ENCODE peak calls at places on chromosomes 16 and 17, in five cellular contexts. One of them, this sample, is unnamed.

GRCh38 chr16:89700649-89701424 is 668 bp downstream of the SPATA2L start:
- DNase-seq in PC-3: peak
- DNase-seq in suprapubic skin: peak
- DNase-seq in CD8-positive, alpha-beta T cell: peak
- DNase-seq in body of pancreas: peak
- DNase-seq in this sample: no peak

GRCh38 chr16:75491876-75492275 is 3.4 kb downstream of the CHST6 start:
- DNase-seq in body of pancreas: no peak
- DNase-seq in suprapubic skin: no peak
- DNase-seq in CD8-positive, alpha-beta T cell: no peak
- DNase-seq in PC-3: peak
- DNase-seq in this sample: no peak

GRCh38 chr17:79248843-79249242 is 174.2 kb downstream of the ENGASE start:
- DNase-seq in PC-3: no peak
- DNase-seq in CD8-positive, alpha-beta T cell: no peak
- DNase-seq in body of pancreas: no peak
- DNase-seq in suprapubic skin: no peak
- DNase-seq in this sample: no peak

GRCh38 chr16:88560722-88561484 is 9.3 kb upstream of the ZC3H18 start:
- DNase-seq in body of pancreas: no peak
- DNase-seq in CD8-positive, alpha-beta T cell: no peak
- DNase-seq in suprapubic skin: no peak
- DNase-seq in PC-3: peak
- DNase-seq in this sample: no peak

GRCh38 chr16:3992297-3993051 is 112.0 kb upstream of the CREBBP start:
- DNase-seq in CD8-positive, alpha-beta T cell: no peak
- DNase-seq in PC-3: no peak
- DNase-seq in suprapubic skin: no peak
- DNase-seq in body of pancreas: no peak
- DNase-seq in this sample: no peak

GRCh38 chr17:17379197-17379991 is 76.2 kb downstream of the NT5M start:
- DNase-seq in PC-3: no peak
- DNase-seq in CD8-positive, alpha-beta T cell: no peak
- DNase-seq in suprapubic skin: no peak
- DNase-seq in body of pancreas: peak
- DNase-seq in this sample: no peak

GRCh38 chr16:24257965-24258364 is 1.8 kb downstream of the CACNG3 start:
- DNase-seq in suprapubic skin: no peak
- DNase-seq in PC-3: no peak
- DNase-seq in body of pancreas: no peak
- DNase-seq in CD8-positive, alpha-beta T cell: no peak
- DNase-seq in this sample: no peak

GRCh38 chr17:17510456-17511292 is 14.5 kb upstream of the RASD1 start:
- DNase-seq in PC-3: peak
- DNase-seq in CD8-positive, alpha-beta T cell: no peak
- DNase-seq in body of pancreas: no peak
- DNase-seq in suprapubic skin: no peak
- DNase-seq in this sample: no peak

GRCh38 chr17:1120596-1121441 is 59.0 kb downstream of the ABR start:
- DNase-seq in body of pancreas: no peak
- DNase-seq in PC-3: no peak
- DNase-seq in CD8-positive, alpha-beta T cell: no peak
- DNase-seq in suprapubic skin: no peak
- DNase-seq in this sample: no peak

GRCh38 chr16:35637683-35638082 is 2178.3 kb downstream of the TP53TG3F start:
- DNase-seq in PC-3: no peak
- DNase-seq in suprapubic skin: no peak
- DNase-seq in body of pancreas: no peak
- DNase-seq in CD8-positive, alpha-beta T cell: no peak
- DNase-seq in this sample: no peak

GRCh38 chr17:19247423-19247822 is 10.3 kb downstream of the EPN2 start:
- DNase-seq in PC-3: no peak
- DNase-seq in body of pancreas: no peak
- DNase-seq in CD8-positive, alpha-beta T cell: no peak
- DNase-seq in suprapubic skin: no peak
- DNase-seq in this sample: no peak

GRCh38 chr16:84913315-84913714 is 93.5 kb downstream of the CRISPLD2 start:
- DNase-seq in PC-3: no peak
- DNase-seq in body of pancreas: peak
- DNase-seq in CD8-positive, alpha-beta T cell: no peak
- DNase-seq in suprapubic skin: no peak
- DNase-seq in this sample: no peak

GRCh38 chr17:74605361-74605760 is 13.3 kb upstream of the CD300LD start:
- DNase-seq in body of pancreas: peak
- DNase-seq in suprapubic skin: no peak
- DNase-seq in PC-3: peak
- DNase-seq in CD8-positive, alpha-beta T cell: no peak
- DNase-seq in this sample: no peak

GRCh38 chr17:8496081-8496480 is 60.4 kb downstream of the NDEL1 start:
- DNase-seq in PC-3: no peak
- DNase-seq in CD8-positive, alpha-beta T cell: no peak
- DNase-seq in suprapubic skin: no peak
- DNase-seq in body of pancreas: no peak
- DNase-seq in this sample: no peak

GRCh38 chr16:67884684-67885083 is at the start of gene NRN1L:
- DNase-seq in PC-3: peak
- DNase-seq in suprapubic skin: peak
- DNase-seq in body of pancreas: peak
- DNase-seq in CD8-positive, alpha-beta T cell: no peak
- DNase-seq in this sample: peak

GRCh38 chr17:44804301-44805061 is 25.6 kb downstream of the GJC1 start:
- DNase-seq in PC-3: no peak
- DNase-seq in suprapubic skin: no peak
- DNase-seq in body of pancreas: no peak
- DNase-seq in CD8-positive, alpha-beta T cell: no peak
- DNase-seq in this sample: no peak

GRCh38 chr17:79836952-79837887 is 2.0 kb downstream of the CBX4 start:
- DNase-seq in PC-3: peak
- DNase-seq in CD8-positive, alpha-beta T cell: peak
- DNase-seq in suprapubic skin: no peak
- DNase-seq in body of pancreas: peak
- DNase-seq in this sample: no peak

GRCh38 chr17:41919165-41919817 is 540 bp upstream of the ACLY start:
- DNase-seq in PC-3: peak
- DNase-seq in CD8-positive, alpha-beta T cell: no peak
- DNase-seq in suprapubic skin: peak
- DNase-seq in body of pancreas: no peak
- DNase-seq in this sample: no peak

GRCh38 chr17:19703776-19704371 is 12.5 kb downstream of the SLC47A2 start:
- DNase-seq in suprapubic skin: no peak
- DNase-seq in PC-3: no peak
- DNase-seq in CD8-positive, alpha-beta T cell: no peak
- DNase-seq in body of pancreas: peak
- DNase-seq in this sample: no peak

GRCh38 chr17:74152591-74153455 is 50.7 kb upstream of the RPL38 start:
- DNase-seq in suprapubic skin: peak
- DNase-seq in CD8-positive, alpha-beta T cell: no peak
- DNase-seq in body of pancreas: no peak
- DNase-seq in PC-3: no peak
- DNase-seq in this sample: no peak

GRCh38 chr17:42577140-42577531 is 393 bp downstream of the PSMC3IP start:
- DNase-seq in CD8-positive, alpha-beta T cell: no peak
- DNase-seq in PC-3: peak
- DNase-seq in body of pancreas: no peak
- DNase-seq in suprapubic skin: no peak
- DNase-seq in this sample: no peak

GRCh38 chr16:87560428-87561199 is 41.7 kb upstream of the JPH3 start:
- DNase-seq in body of pancreas: no peak
- DNase-seq in CD8-positive, alpha-beta T cell: no peak
- DNase-seq in PC-3: peak
- DNase-seq in suprapubic skin: peak
- DNase-seq in this sample: no peak

GRCh38 chr16:4214215-4214621 is 27.7 kb downstream of the SRL start:
- DNase-seq in suprapubic skin: no peak
- DNase-seq in CD8-positive, alpha-beta T cell: no peak
- DNase-seq in PC-3: peak
- DNase-seq in body of pancreas: no peak
- DNase-seq in this sample: no peak

GRCh38 chr16:67676939-67677338 is 10.3 kb downstream of the C16orf86 start:
- DNase-seq in body of pancreas: no peak
- DNase-seq in CD8-positive, alpha-beta T cell: no peak
- DNase-seq in suprapubic skin: no peak
- DNase-seq in PC-3: no peak
- DNase-seq in this sample: no peak

DNA sequence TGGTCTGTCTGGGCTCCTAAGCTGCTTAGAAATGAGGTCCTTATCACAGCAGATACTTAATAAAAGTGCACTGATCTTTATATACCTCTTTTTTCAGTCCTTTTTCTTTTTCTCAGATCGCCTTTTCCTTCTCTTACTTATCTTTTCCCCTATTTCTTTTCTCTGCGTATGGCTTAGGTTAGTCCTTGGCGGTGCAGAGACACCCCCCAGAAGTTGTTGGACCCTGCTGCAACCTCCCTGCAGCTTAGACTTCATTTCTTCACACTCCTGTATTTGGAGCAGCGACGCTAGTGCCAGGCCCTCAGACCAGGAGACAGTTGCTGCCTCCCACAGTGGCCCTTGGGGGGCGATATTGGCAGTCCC is 67.6 kb downstream of the CENPV start:
- DNase-seq in CD8-positive, alpha-beta T cell: no peak
- DNase-seq in suprapubic skin: no peak
- DNase-seq in PC-3: no peak
- DNase-seq in body of pancreas: no peak
- DNase-seq in this sample: no peak
- TF ChIP-seq CTCF in CD8-positive, alpha-beta T cell: peak
- TF ChIP-seq CTCF in suprapubic skin: no peak
- TF ChIP-seq CTCF in PC-3: peak
- TF ChIP-seq CTCF in body of pancreas: no peak
- TF ChIP-seq CTCF in this sample: peak

GRCh38 chr16:81850197-81850944 is 71.3 kb downstream of the PLCG2 start:
- DNase-seq in suprapubic skin: no peak
- DNase-seq in PC-3: no peak
- DNase-seq in body of pancreas: no peak
- DNase-seq in CD8-positive, alpha-beta T cell: no peak
- DNase-seq in this sample: no peak

GRCh38 chr16:81860867-81861266 is 81.8 kb downstream of the PLCG2 start:
- DNase-seq in body of pancreas: no peak
- DNase-seq in CD8-positive, alpha-beta T cell: no peak
- DNase-seq in suprapubic skin: no peak
- DNase-seq in PC-3: no peak
- DNase-seq in this sample: no peak

GRCh38 chr16:81852347-81852746 is 73.3 kb downstream of the PLCG2 start:
- DNase-seq in CD8-positive, alpha-beta T cell: no peak
- DNase-seq in body of pancreas: no peak
- DNase-seq in PC-3: peak
- DNase-seq in suprapubic skin: no peak
- DNase-seq in this sample: no peak

GRCh38 chr16:81860310-81860709 is 81.2 kb downstream of the PLCG2 start:
- DNase-seq in PC-3: no peak
- DNase-seq in body of pancreas: no peak
- DNase-seq in CD8-positive, alpha-beta T cell: no peak
- DNase-seq in suprapubic skin: no peak
- DNase-seq in this sample: no peak

DNA sequence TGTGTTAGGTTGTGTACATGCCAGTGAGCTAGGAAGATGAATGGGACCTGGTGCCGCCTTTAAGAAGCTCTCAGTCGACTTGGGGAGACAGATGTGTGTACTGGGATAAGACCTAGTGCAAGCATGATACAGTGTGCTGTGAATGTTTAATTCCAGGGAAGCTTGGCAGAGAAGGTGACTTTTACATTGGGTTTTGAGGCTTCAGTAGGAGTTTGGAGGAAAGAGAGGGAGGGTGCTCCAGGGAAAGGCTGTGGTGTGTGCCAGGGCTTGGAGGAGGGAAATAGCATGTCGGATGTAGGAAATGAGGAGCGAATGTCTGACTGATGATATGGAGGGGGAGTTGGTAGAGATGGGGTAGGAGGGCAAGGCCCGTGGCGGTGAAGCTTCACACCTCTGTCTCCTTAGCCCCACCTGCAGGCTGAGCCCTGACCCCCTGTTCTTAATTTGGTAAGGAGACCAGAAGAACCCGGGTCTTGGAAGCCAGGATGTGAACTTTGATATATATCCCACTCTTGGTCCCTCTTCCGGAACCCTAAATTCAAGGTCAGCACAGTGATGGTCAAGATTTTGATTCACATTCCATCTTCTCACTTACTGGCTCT is 76.6 kb downstream of the PLCG2 start:
- DNase-seq in body of pancreas: no peak
- DNase-seq in CD8-positive, alpha-beta T cell: no peak
- DNase-seq in suprapubic skin: no peak
- DNase-seq in PC-3: no peak
- DNase-seq in this sample: no peak
- TF ChIP-seq CTCF in body of pancreas: no peak
- TF ChIP-seq CTCF in CD8-positive, alpha-beta T cell: no peak
- TF ChIP-seq CTCF in suprapubic skin: no peak
- TF ChIP-seq CTCF in PC-3: no peak
- TF ChIP-seq CTCF in this sample: no peak

DNA sequence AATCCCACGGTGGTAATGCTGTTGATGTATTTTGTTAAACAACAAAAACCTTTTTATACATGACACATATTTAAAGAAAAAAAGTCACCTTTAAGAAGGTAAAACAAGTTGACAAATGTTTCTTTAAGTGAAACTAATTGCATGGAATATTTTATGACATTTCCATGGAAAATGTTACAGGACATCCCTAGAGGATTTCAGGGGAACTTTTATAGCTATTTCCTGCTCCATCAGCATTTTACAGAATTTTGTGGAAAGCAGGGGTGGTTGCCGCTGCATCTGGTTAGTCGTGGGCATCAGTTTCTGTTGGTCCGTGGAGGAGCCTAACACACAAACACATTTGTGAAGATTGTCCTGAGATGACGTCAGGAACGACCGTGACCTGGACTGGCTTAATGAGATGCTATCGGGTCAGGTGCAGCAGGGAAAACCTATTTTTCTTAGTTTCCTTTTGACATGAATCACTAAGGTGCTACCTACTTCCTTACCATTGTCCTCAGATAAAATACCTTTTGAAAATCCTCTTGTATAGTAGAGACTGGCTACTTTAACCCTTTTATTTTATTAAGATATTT is 305.1 kb downstream of the MAP2K6 start:
- DNase-seq in CD8-positive, alpha-beta T cell: no peak
- DNase-seq in PC-3: no peak
- DNase-seq in suprapubic skin: no peak
- DNase-seq in body of pancreas: no peak
- DNase-seq in this sample: no peak
- TF ChIP-seq CTCF in CD8-positive, alpha-beta T cell: no peak
- TF ChIP-seq CTCF in PC-3: no peak
- TF ChIP-seq CTCF in suprapubic skin: no peak
- TF ChIP-seq CTCF in body of pancreas: no peak
- TF ChIP-seq CTCF in this sample: peak

DNA sequence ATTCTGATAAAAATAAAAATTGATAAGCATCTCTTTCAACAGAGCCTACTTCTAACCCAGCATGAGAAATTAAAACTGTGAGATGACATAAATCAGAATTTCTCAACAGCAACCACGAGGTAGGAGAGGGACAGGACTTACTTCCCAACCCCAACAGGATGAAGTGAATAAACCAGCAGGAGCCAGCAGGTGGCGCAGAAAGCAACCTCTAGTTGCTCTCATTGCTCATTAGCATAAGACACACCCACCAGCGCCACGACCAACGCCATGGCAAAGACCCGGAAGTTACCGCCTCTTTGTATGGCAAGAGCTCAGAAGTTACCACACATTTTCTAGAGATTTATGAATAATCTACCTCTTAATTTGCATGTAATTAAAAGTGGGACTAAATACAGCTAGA is 189.4 kb upstream of the CDH8 start:
- DNase-seq in suprapubic skin: peak
- DNase-seq in PC-3: peak
- DNase-seq in CD8-positive, alpha-beta T cell: no peak
- DNase-seq in body of pancreas: peak
- DNase-seq in this sample: no peak
- TF ChIP-seq CTCF in suprapubic skin: peak
- TF ChIP-seq CTCF in PC-3: peak
- TF ChIP-seq CTCF in CD8-positive, alpha-beta T cell: no peak
- TF ChIP-seq CTCF in body of pancreas: peak
- TF ChIP-seq CTCF in this sample: peak

GRCh38 chr16:70438983-70439862 is at the start of gene ST3GAL2:
- DNase-seq in PC-3: peak
- DNase-seq in CD8-positive, alpha-beta T cell: peak
- DNase-seq in body of pancreas: peak
- DNase-seq in suprapubic skin: peak
- DNase-seq in this sample: peak
- TF ChIP-seq CTCF in PC-3: no peak
- TF ChIP-seq CTCF in CD8-positive, alpha-beta T cell: no peak
- TF ChIP-seq CTCF in body of pancreas: peak
- TF ChIP-seq CTCF in suprapubic skin: no peak
- TF ChIP-seq CTCF in this sample: no peak

This sample was measured in type B pancreatic cell.